ENCODE peak calls at places on chromosomes 7 and 10, in seven cellular contexts. K, P, H, L, T, U and S are unnamed samples.
A peak's percentile ranks its signal among the peaks of the same experiment; 100 is the strongest.

GRCh38 chr7:17058568-17058967 is 176.8 kb upstream of the AGR3 start:
- DNase-seq in K (no peak), P (no peak), H (peak; percentile 33), L (no peak), T (no peak), U (no peak), S (no peak)

GRCh38 chr7:69654381-69654780 is 56.1 kb downstream of the AUTS2 start:
- DNase-seq in K (peak; percentile 63), P (no peak), H (no peak), L (no peak), T (no peak), U (peak; percentile 18), S (no peak)

GRCh38 chr7:96026606-96027005 is 254.3 kb downstream of the DYNC1I1 start:
- DNase-seq in K (no peak), P (no peak), H (peak; percentile 63), L (no peak), T (no peak), U (no peak), S (no peak)

GRCh38 chr10:110355181-110355831 is 50.6 kb upstream of the SMNDC1 start:
- DNase-seq in K (no peak), P (no peak), H (no peak), L (peak; percentile 76), T (no peak), U (no peak), S (peak; percentile 87)

GRCh38 chr10:123165445-123166072 is 11.4 kb downstream of the BUB3 start:
- DNase-seq in K (no peak), P (no peak), H (no peak), L (no peak), T (no peak), U (no peak), S (no peak)

GRCh38 chr7:72316148-72316547 is 96.0 kb downstream of the CALN1 start:
- DNase-seq in K (no peak), P (no peak), H (no peak), L (no peak), T (no peak), U (no peak), S (no peak)

GRCh38 chr10:15737635-15738034 is 17.9 kb upstream of the ITGA8 start:
- DNase-seq in K (no peak), P (no peak), H (no peak), L (no peak), T (no peak), U (no peak), S (no peak)

GRCh38 chr7:88217675-88218427 is 2.0 kb downstream of the SRI start:
- DNase-seq in K (no peak), P (no peak), H (peak; percentile 4), L (peak; percentile 71), T (no peak), U (no peak), S (peak; percentile 92)

GRCh38 chr10:28850784-28851183 is 173.5 kb downstream of the BAMBI start:
- DNase-seq in K (no peak), P (no peak), H (no peak), L (no peak), T (no peak), U (no peak), S (no peak)

GRCh38 chr7:3909128-3909527 is 608.1 kb downstream of the SDK1 start:
- DNase-seq in K (no peak), P (no peak), H (no peak), L (no peak), T (no peak), U (no peak), S (no peak)

GRCh38 chr10:75662715-75663114 is 231.3 kb downstream of the LRMDA start:
- DNase-seq in K (peak; percentile 84), P (no peak), H (peak; percentile 96), L (no peak), T (no peak), U (peak; percentile 83), S (no peak)

GRCh38 chr10:90592903-90593302 is 264.9 kb downstream of the HTR7 start:
- DNase-seq in K (no peak), P (peak; percentile 48), H (peak; percentile 58), L (peak; percentile 4), T (peak; percentile 32), U (peak; percentile 91), S (peak; percentile 72)

GRCh38 chr7:150663802-150664494 is 21.6 kb upstream of the GIMAP2 start:
- DNase-seq in K (no peak), P (no peak), H (no peak), L (peak; percentile 68), T (no peak), U (no peak), S (peak; percentile 92)

GRCh38 chr10:108439397-108439796 is 1274.9 kb upstream of the SORCS1 start:
- DNase-seq in K (no peak), P (no peak), H (no peak), L (no peak), T (no peak), U (peak; percentile 11), S (no peak)

GRCh38 chr7:111987115-111987826 is 218.9 kb downstream of the DOCK4 start:
- DNase-seq in K (no peak), P (no peak), H (peak; percentile 59), L (no peak), T (no peak), U (peak; percentile 63), S (no peak)

GRCh38 chr10:44569193-44570091 is 184.5 kb upstream of the CXCL12 start:
- DNase-seq in K (peak; percentile 78), P (peak; percentile 89), H (peak; percentile 96), L (no peak), T (peak; percentile 15), U (peak; percentile 55), S (no peak)

GRCh38 chr7:82291931-82292330 is 151.6 kb downstream of the CACNA2D1 start:
- DNase-seq in K (no peak), P (no peak), H (peak; percentile 28), L (no peak), T (no peak), U (no peak), S (no peak)

GRCh38 chr10:17850526-17850925 is 41.4 kb downstream of the MRC1 start:
- DNase-seq in K (no peak), P (no peak), H (no peak), L (no peak), T (no peak), U (no peak), S (no peak)

GRCh38 chr10:128047991-128048826 is 78.0 kb downstream of the MKI67 start:
- DNase-seq in K (peak; percentile 67), P (peak; percentile 55), H (peak; percentile 57), L (peak; percentile 30), T (no peak), U (peak; percentile 53), S (peak; percentile 59)

GRCh38 chr10:52308251-52309031 is 5.6 kb upstream of the DKK1 start:
- DNase-seq in K (peak; percentile 63), P (peak; percentile 60), H (peak; percentile 55), L (peak; percentile 38), T (no peak), U (peak; percentile 84), S (peak; percentile 69)

GRCh38 chr7:108380527-108380926 is 75.7 kb downstream of the NRCAM start:
- DNase-seq in K (no peak), P (no peak), H (no peak), L (no peak), T (no peak), U (no peak), S (no peak)

GRCh38 chr7:40571796-40572195 is 437.0 kb downstream of the SUGCT start:
- DNase-seq in K (no peak), P (peak; percentile 50), H (peak; percentile 94), L (no peak), T (peak; percentile 97), U (peak; percentile 80), S (no peak)

GRCh38 chr7:35185908-35186731 is 67.8 kb downstream of the TBX20 start:
- DNase-seq in K (peak; percentile 72), P (peak; percentile 9), H (peak; percentile 66), L (no peak), T (no peak), U (peak; percentile 16), S (no peak)
- H3K4me3 ChIP-seq in K (peak overlapping the region; percentile 53), P (peak overlapping the region; percentile 54), H (peak overlapping the region; percentile 73), L (no peak overlapping the region), T (peak overlapping the region; percentile 29), U (peak overlapping the region; percentile 37), S (no peak overlapping the region)

GRCh38 chr7:25750738-25751529 is 401.1 kb upstream of the NFE2L3 start:
- DNase-seq in K (no peak), P (no peak), H (no peak), L (no peak), T (no peak), U (no peak), S (no peak)
- H3K4me3 ChIP-seq in K (no peak overlapping the region), P (no peak overlapping the region), H (no peak overlapping the region), L (no peak overlapping the region), T (no peak overlapping the region), U (no peak overlapping the region), S (no peak overlapping the region)

GRCh38 chr10:119543814-119544642 is 1.5 kb upstream of the RGS10 start:
- DNase-seq in K (no peak), P (no peak), H (peak; percentile 16), L (no peak), T (no peak), U (peak; percentile 48), S (no peak)
- H3K4me3 ChIP-seq in K (no peak overlapping the region), P (no peak overlapping the region), H (peak overlapping the region; percentile 68), L (no peak overlapping the region), T (peak overlapping the region; percentile 85), U (peak overlapping the region; percentile 83), S (peak overlapping the region; percentile 83)

DNA sequence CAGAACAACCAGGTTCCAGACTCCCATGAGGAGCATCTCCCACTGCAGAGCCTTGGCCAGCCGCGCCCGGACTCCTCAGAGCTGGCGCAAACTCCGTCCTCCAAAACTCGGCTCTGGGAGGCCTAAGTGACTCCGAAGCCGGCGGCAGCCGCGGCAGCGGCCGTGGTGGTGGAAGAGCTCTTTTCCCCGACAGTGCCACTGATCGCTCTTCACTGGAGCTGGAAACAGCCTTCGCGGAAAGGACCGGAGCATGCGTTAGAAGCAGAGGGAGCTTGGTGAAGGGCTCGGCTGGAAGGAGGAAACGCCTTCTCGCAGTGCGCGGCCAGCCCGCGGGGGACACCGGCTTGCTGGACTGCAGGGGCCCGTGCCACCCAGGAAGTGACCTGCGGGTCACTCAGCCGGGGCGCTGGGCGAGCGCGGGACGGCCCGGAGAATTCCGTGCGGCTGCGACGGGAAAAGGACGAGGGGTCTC is 5.0 kb upstream of the HOXA13 start:
- DNase-seq in K (peak; percentile 54), P (no peak), H (no peak), L (no peak), T (no peak), U (peak; percentile 60), S (no peak)
- H3K4me3 ChIP-seq in K (no peak overlapping the region), P (no peak overlapping the region), H (no peak overlapping the region), L (no peak overlapping the region), T (peak overlapping the region; percentile 22), U (peak overlapping the region; percentile 86), S (no peak overlapping the region)

GRCh38 chr10:49050338-49050737 is 65.0 kb downstream of the VSTM4 start:
- DNase-seq in K (no peak), P (no peak), H (no peak), L (no peak), T (no peak), U (peak; percentile 43), S (no peak)
- H3K4me3 ChIP-seq in K (no peak overlapping the region), P (no peak overlapping the region), H (no peak overlapping the region), L (no peak overlapping the region), T (no peak overlapping the region), U (no peak overlapping the region), S (no peak overlapping the region)

GRCh38 chr10:102741848-102742247 is 1.9 kb upstream of the WBP1L start:
- DNase-seq in K (no peak), P (no peak), H (no peak), L (no peak), T (no peak), U (no peak), S (no peak)
- H3K4me3 ChIP-seq in K (no peak overlapping the region), P (no peak overlapping the region), H (no peak overlapping the region), L (no peak overlapping the region), T (no peak overlapping the region), U (no peak overlapping the region), S (no peak overlapping the region)